ENCODE peak calls at places on chromosomes 3 and 15, in five cellular contexts. One of them, this sample, is unnamed.
A peak's percentile ranks its signal among the peaks of the same experiment; 100 is the strongest.

GRCh38 chr15:32730677-32731654 is 13.2 kb downstream of the GREM1 start:
- DNase-seq in SK-N-SH: no peak
- DNase-seq in A549: no peak
- DNase-seq in Panc1: no peak
- DNase-seq in endothelial cell: peak; percentile 14
- DNase-seq in this sample: no peak

GRCh38 chr15:67433495-67434099 is 87.3 kb upstream of the C15orf61 start:
- DNase-seq in SK-N-SH: peak; percentile 63
- DNase-seq in endothelial cell: peak; percentile 66
- DNase-seq in Panc1: no peak
- DNase-seq in A549: peak; percentile 69
- DNase-seq in this sample: no peak

GRCh38 chr3:174440350-174440716 is 418.8 kb upstream of the NAALADL2 start:
- DNase-seq in SK-N-SH: no peak
- DNase-seq in Panc1: no peak
- DNase-seq in endothelial cell: peak; percentile 3
- DNase-seq in A549: no peak
- DNase-seq in this sample: no peak

GRCh38 chr3:55963611-55964010 is 476.5 kb upstream of the WNT5A start:
- DNase-seq in endothelial cell: no peak
- DNase-seq in Panc1: no peak
- DNase-seq in SK-N-SH: no peak
- DNase-seq in A549: no peak
- DNase-seq in this sample: no peak

GRCh38 chr3:102224171-102224570 is 210.6 kb upstream of the ZPLD1 start:
- DNase-seq in A549: peak; percentile 52
- DNase-seq in endothelial cell: peak; percentile 19
- DNase-seq in SK-N-SH: peak; percentile 9
- DNase-seq in Panc1: no peak
- DNase-seq in this sample: no peak

GRCh38 chr3:31980530-31981205 is 394 bp downstream of the OSBPL10 start:
- DNase-seq in A549: peak; percentile 80
- DNase-seq in endothelial cell: peak; percentile 70
- DNase-seq in SK-N-SH: peak; percentile 83
- DNase-seq in Panc1: no peak
- DNase-seq in this sample: peak; percentile 86

GRCh38 chr15:90839187-90840071 is 29.0 kb upstream of the FURIN start:
- DNase-seq in SK-N-SH: no peak
- DNase-seq in Panc1: no peak
- DNase-seq in A549: no peak
- DNase-seq in endothelial cell: no peak
- DNase-seq in this sample: no peak

GRCh38 chr3:188948658-188949400 is 222.9 kb upstream of the TPRG1 start:
- DNase-seq in A549: peak; percentile 66
- DNase-seq in Panc1: peak; percentile 62
- DNase-seq in SK-N-SH: no peak
- DNase-seq in endothelial cell: no peak
- DNase-seq in this sample: no peak

GRCh38 chr15:25947336-25948080 is 84.4 kb upstream of the ATP10A start:
- DNase-seq in endothelial cell: no peak
- DNase-seq in SK-N-SH: no peak
- DNase-seq in A549: peak; percentile 26
- DNase-seq in Panc1: no peak
- DNase-seq in this sample: peak; percentile 58

DNA sequence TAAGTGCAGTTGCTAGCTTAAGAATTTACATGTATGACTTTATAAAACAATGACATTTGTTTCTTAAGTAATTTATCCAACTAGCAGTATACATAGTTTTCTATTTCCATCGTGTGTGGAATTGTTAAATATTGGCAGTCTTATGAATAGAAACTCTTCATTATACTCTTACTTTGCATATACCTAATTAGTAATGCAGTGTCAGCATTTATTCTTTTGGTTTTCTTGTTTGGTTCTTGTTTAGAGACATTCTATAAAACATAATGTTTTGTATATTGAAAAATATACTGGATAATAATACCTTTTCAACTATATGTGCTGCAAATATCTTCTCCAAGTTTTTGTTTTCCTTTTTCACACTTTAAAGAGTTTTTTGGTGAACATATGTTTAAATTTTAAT is 760.2 kb downstream of the VGLL3 start:
- DNase-seq in endothelial cell: no peak
- DNase-seq in Panc1: no peak
- DNase-seq in A549: no peak
- DNase-seq in SK-N-SH: no peak
- DNase-seq in this sample: no peak
- TF ChIP-seq CTCF in endothelial cell: no peak
- TF ChIP-seq CTCF in Panc1: no peak
- TF ChIP-seq CTCF in A549: no peak
- TF ChIP-seq CTCF in SK-N-SH: no peak
- TF ChIP-seq CTCF in this sample: no peak

DNA sequence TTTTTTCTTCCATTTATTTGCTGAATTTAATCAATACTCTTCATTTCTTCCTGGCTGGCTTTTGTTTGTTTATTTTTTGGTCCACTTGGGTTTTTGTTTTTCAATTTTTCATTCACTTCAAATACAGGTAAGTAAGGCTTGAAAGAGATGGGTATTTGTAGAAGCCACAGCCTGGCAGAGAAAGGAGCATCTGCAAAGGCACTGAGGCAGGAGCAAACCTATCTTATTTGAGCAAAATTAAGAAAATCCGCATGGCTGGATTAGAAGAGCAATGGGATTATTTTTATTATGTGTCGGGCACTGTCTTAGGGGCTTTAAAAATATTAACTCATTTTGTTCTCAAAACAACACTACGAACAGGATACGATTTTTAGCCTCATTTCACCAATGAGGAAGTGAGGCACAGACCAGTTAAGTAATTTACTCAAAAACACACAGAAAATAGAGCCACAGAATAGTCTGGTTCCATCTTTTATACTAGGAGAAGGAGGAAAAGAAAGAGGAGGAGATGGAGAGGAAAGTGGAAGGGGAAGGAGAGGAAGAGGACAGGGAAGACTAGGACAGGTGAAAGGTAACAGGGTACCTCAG is 35.1 kb upstream of the CCDC80 start:
- DNase-seq in Panc1: no peak
- DNase-seq in endothelial cell: no peak
- DNase-seq in A549: no peak
- DNase-seq in SK-N-SH: no peak
- DNase-seq in this sample: no peak
- TF ChIP-seq CTCF in Panc1: no peak
- TF ChIP-seq CTCF in endothelial cell: no peak
- TF ChIP-seq CTCF in A549: no peak
- TF ChIP-seq CTCF in SK-N-SH: no peak
- TF ChIP-seq CTCF in this sample: no peak

DNA sequence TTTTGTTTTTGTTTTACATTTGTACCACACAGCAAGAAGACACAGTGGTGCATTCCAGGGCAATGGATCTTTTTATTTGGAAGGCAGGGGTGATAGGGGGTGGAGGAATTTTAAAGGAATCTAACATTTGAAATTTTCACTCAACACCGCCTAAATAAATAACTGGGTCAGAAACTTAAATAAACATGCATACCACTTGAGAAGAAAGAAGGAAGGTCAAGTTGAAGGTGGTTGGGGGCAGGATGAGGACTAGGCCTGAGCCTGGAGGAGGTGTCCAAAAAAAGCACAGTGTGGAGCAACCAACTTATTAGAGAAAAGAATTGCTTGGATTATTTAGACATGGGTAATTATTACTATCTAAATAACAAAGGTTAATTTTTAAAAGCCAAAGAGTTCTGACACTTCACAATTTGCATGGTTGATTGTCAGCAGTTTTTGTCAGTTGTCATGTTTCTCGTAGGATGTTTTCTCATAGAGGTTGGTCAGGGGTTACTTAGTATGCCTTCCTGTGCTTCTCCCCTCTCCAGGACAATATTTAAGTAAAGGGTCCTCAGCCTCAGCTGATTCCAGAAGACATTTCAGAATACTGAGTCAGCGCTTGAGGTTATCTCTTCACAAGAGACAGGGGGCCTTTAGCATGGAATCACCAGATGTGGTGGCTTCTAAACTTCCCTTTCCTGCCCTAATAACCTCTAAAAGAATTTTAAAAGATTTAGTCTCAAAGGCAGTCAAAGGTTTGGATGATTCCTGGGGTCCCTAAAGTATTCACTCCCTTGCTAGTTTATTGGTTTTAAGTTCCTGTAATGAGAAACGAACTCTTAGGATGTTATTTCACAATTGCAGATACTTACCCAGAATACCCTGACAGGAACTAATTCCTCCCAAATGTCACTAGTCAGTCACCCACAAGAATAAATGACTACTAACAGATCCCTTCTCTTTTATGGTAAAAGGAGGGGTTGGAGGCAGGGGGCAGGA is 173.8 kb upstream of the SLC2A2 start:
- DNase-seq in SK-N-SH: no peak
- DNase-seq in A549: no peak
- DNase-seq in endothelial cell: no peak
- DNase-seq in Panc1: no peak
- DNase-seq in this sample: no peak
- TF ChIP-seq CTCF in SK-N-SH: no peak
- TF ChIP-seq CTCF in A549: no peak
- TF ChIP-seq CTCF in endothelial cell: no peak
- TF ChIP-seq CTCF in Panc1: no peak
- TF ChIP-seq CTCF in this sample: no peak

DNA sequence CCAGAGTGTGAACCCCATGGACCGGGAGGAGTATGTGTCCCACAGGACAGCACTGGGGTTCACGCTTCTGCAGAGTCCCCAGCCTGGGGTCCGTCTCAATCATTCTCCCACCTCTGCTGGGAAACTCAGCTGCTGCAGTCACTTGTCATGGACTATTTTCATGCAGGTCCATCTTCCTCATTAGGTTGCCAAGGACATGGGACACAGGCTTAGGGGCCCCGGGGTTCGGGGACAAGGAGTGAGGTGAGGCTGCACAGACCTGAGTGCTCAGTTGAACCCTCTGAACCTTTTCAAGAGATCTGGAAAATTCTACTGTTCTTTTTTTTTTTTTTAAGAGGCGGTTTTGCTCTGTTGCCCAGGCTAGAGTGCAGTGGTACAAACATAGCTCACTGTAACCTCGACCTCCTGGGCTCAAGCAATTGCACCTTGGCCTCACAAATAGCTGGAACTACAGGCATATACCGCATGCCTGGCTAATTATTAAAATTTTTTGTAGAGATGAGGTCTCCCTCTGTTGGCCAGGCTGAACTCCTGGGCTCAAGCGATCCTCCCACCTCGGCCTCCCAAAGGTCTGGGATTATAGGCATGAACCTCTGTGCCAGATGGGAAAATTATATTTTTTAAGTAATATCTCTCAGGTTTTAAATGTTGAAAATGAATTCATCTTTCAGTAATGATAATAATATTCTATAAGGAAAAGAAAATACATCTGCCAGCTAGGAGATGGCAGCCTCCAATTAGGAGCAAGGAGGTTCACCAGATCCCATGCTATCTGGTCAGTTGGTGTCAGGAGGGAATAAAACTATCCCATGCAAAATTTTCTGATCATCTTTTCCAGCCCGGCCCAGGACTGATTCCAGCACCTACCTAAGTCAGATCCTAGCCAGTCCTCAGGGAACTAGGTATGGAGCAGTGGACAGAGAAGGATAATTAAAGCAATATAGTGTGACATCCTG is 45.2 kb downstream of the RPN1 start:
- DNase-seq in endothelial cell: no peak
- DNase-seq in A549: no peak
- DNase-seq in SK-N-SH: no peak
- DNase-seq in Panc1: no peak
- DNase-seq in this sample: peak; percentile 55
- TF ChIP-seq CTCF in endothelial cell: no peak
- TF ChIP-seq CTCF in A549: no peak
- TF ChIP-seq CTCF in SK-N-SH: no peak
- TF ChIP-seq CTCF in Panc1: no peak
- TF ChIP-seq CTCF in this sample: no peak

GRCh38 chr15:99957642-99958013 is 224.4 kb upstream of the LYSMD4 start:
- DNase-seq in SK-N-SH: no peak
- DNase-seq in Panc1: no peak
- DNase-seq in A549: no peak
- DNase-seq in endothelial cell: no peak
- DNase-seq in this sample: no peak

GRCh38 chr15:99956820-99957641 is 223.8 kb upstream of the LYSMD4 start:
- DNase-seq in A549: no peak
- DNase-seq in Panc1: no peak
- DNase-seq in SK-N-SH: no peak
- DNase-seq in endothelial cell: no peak
- DNase-seq in this sample: no peak

GRCh38 chr15:99955532-99955931 is 222.3 kb upstream of the LYSMD4 start:
- DNase-seq in endothelial cell: no peak
- DNase-seq in SK-N-SH: no peak
- DNase-seq in Panc1: no peak
- DNase-seq in A549: no peak
- DNase-seq in this sample: no peak

GRCh38 chr15:99955181-99955525 is 221.9 kb upstream of the LYSMD4 start:
- DNase-seq in SK-N-SH: no peak
- DNase-seq in A549: no peak
- DNase-seq in Panc1: no peak
- DNase-seq in endothelial cell: no peak
- DNase-seq in this sample: no peak

DNA sequence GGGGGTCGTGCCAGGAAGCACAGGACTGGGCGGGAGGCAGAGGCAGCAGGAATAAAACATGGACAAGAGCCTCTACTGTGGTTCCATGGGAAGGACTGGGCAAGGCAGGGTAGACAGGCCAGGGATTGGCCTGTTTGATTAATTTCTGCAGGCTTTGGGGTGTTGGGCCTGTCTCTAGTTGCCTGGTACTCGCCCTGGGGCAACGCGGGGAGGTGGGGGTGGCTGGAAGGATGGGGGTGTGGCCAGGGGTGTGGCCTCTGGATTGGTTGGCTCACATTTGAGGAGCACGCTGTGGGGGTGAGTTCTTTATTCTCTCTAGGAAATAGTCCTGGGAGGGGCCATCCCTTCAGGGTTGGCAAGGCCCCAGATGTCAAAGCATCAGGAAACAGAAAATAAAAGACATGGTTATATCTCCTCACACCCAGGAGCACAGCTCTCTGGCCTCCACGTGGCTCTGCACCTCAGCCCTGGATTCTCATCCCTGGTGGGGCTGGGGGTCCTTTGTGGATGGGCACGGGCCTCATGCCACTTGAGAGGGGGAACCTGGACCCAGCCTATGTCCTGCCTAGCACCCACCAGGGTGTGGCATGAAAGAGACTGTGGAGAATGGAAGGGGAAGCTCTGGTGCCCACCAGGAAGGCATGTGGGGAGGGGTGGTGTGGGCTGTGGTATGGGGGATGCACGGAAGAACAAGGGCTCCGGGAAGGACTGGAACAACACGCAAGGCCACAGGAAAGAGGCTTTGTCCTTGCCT is 223.0 kb upstream of the LYSMD4 start:
- DNase-seq in Panc1: no peak
- DNase-seq in SK-N-SH: no peak
- DNase-seq in endothelial cell: no peak
- DNase-seq in A549: no peak
- DNase-seq in this sample: no peak
- TF ChIP-seq CTCF in Panc1: no peak
- TF ChIP-seq CTCF in SK-N-SH: no peak
- TF ChIP-seq CTCF in endothelial cell: no peak
- TF ChIP-seq CTCF in A549: no peak
- TF ChIP-seq CTCF in this sample: no peak

DNA sequence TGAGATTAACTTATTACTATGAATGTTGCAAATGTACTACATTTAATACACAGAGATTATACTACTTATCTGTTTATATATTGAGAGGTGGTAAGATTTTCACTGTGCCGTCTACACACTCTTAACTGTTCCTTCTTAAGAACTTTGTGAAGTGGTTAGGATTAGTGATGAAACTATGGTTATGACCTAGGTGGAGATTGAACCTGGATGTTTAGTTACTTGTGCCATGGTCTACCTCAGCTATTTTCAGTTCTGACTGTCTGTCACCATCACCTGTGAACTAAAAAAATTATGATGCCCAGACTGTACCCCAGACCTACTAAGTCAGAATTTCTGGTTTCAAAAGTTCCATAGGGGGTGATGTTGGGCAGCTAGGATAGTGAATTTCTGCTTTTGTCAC is 6.3 kb downstream of the RASA2 start:
- DNase-seq in Panc1: no peak
- DNase-seq in endothelial cell: no peak
- DNase-seq in SK-N-SH: no peak
- DNase-seq in A549: no peak
- DNase-seq in this sample: no peak
- TF ChIP-seq CTCF in Panc1: no peak
- TF ChIP-seq CTCF in endothelial cell: no peak
- TF ChIP-seq CTCF in SK-N-SH: no peak
- TF ChIP-seq CTCF in A549: no peak
- TF ChIP-seq CTCF in this sample: no peak